ENCODE peak calls at places on chromosomes 1 and 21, in nine cellular contexts. S is ACHN, E is HuH-7.5, P is C1 segment of cervical spinal cord, B is activated T-cell treated with anti-CD3 and anti-CD28 coated beads for 1 hour, D is endothelial cell, K is left ventricle myocardium superior, O is heart right ventricle, N is fibroblast of gingiva. I is an unnamed sample.

GRCh38 chr1:54328117-54328636 is 78.0 kb downstream of the SSBP3 start:
- DNase-seq in B (no peak), S (no peak), E (no peak), K (no peak), D (no peak), O (no peak), P (no peak), N (no peak), I (no peak)

GRCh38 chr1:47684964-47685762 is 247.3 kb downstream of the FOXD2 start:
- DNase-seq in S (peak; percentile 8), N (no peak), K (no peak), B (no peak), O (no peak), E (no peak), D (no peak), P (no peak), I (no peak)

GRCh38 chr1:153627797-153628626 is at the start of gene S100A1:
- DNase-seq in B (no peak), K (peak; percentile 82), O (peak; percentile 77), S (peak; percentile 15), D (no peak), E (no peak), N (no peak), P (peak; percentile 59), I (no peak)

GRCh38 chr1:92585831-92586230 is 99.1 kb upstream of the GFI1 start:
- DNase-seq in K (no peak), E (no peak), O (no peak), S (no peak), N (no peak), D (no peak), P (no peak), B (no peak), I (no peak)

GRCh38 chr1:59673575-59674467 is 140.9 kb upstream of the HOOK1 start:
- DNase-seq in N (no peak), P (no peak), D (no peak), E (no peak), B (no peak), S (no peak), O (no peak), K (no peak), I (no peak)

GRCh38 chr1:38609166-38609880 is 250.2 kb downstream of the RRAGC start:
- DNase-seq in P (no peak), E (no peak), S (no peak), K (no peak), N (no peak), D (no peak), O (no peak), B (no peak), I (no peak)

GRCh38 chr21:46021978-46022544 is 40.5 kb downstream of the COL6A1 start:
- DNase-seq in D (no peak), O (peak; percentile 63), P (no peak), N (peak; percentile 61), E (no peak), S (no peak), K (peak; percentile 82), B (no peak), I (no peak)

GRCh38 chr1:10555635-10556429 is 81.1 kb downstream of the PEX14 start:
- DNase-seq in S (no peak), K (no peak), B (no peak), O (no peak), P (no peak), N (no peak), D (no peak), E (no peak), I (no peak)

GRCh38 chr1:117007719-117008013 is 6.1 kb downstream of the CD101 start:
- DNase-seq in N (no peak), E (no peak), K (no peak), B (no peak), D (no peak), O (no peak), S (no peak), P (no peak), I (no peak)

GRCh38 chr1:42784946-42785693 is at the start of gene TMEM269:
- DNase-seq in P (no peak), D (peak; percentile 49), S (no peak), E (no peak), B (peak; percentile 28), K (peak; percentile 55), N (no peak), O (peak; percentile 26), I (peak; percentile 31)

GRCh38 chr1:2778220-2778592 is 23.3 kb downstream of the TTC34 start:
- DNase-seq in E (no peak), N (no peak), D (no peak), B (no peak), S (no peak), K (no peak), P (no peak), O (no peak), I (no peak)

GRCh38 chr1:156859523-156860112 is 701 bp upstream of the INSRR start:
- DNase-seq in S (no peak), P (no peak), E (peak; percentile 64), K (peak; percentile 40), O (no peak), D (no peak), B (no peak), N (peak; percentile 17), I (peak; percentile 15)

GRCh38 chr1:214588963-214589597 is 13.9 kb upstream of the CENPF start:
- DNase-seq in S (no peak), N (no peak), E (no peak), K (no peak), B (no peak), D (no peak), P (no peak), O (no peak), I (no peak)

GRCh38 chr1:924619-925323 is 1.0 kb downstream of the SAMD11 start:
- DNase-seq in B (no peak), P (no peak), S (peak; percentile 40), K (peak; percentile 66), E (peak; percentile 72), N (peak; percentile 15), O (peak; percentile 48), D (peak; percentile 41), I (no peak)

GRCh38 chr1:180229483-180230415 is at the start of gene LHX4:
- DNase-seq in S (peak; percentile 70), N (peak; percentile 8), E (peak; percentile 79), P (no peak), O (peak; percentile 20), D (peak; percentile 51), B (no peak), K (no peak), I (no peak)

I was measured in activated effector memory CD4-positive, alpha-beta T cell treated with Interleukin-2 at 50 U/mL for 16 hours.